ENCODE peak calls at places on chromosome 12, in eight cellular contexts. I is WERI-Rb-1, U is AG04450, C is PC-3, Z is HFFc6, T is neural progenitor cell, B is WTC11, P is A549. G is an unnamed sample.

GRCh38 chr12:39354955-39355354 is 88.0 kb downstream of the KIF21A start:
- DNase-seq in Z (no peak), C (peak), T (no peak), P (no peak), B (no peak), I (no peak), U (no peak), G (no peak)

GRCh38 chr12:49838973-49839633 is 3.8 kb downstream of the BCDIN3D start:
- DNase-seq in Z (peak), U (no peak), B (no peak), I (peak), P (peak), C (peak), T (peak), G (peak)

GRCh38 chr12:56247923-56248322 is 10.3 kb downstream of the ANKRD52 start:
- DNase-seq in Z (no peak), T (no peak), P (no peak), B (no peak), I (no peak), U (no peak), C (no peak), G (no peak)

GRCh38 chr12:44101470-44101869 is 265.6 kb downstream of the TMEM117 start:
- DNase-seq in I (no peak), Z (no peak), P (no peak), T (no peak), C (no peak), B (no peak), U (no peak), G (no peak)

GRCh38 chr12:49339464-49339861 is 2.5 kb upstream of the C1QL4 start:
- DNase-seq in P (no peak), C (no peak), Z (no peak), U (no peak), T (peak), B (peak), I (no peak), G (no peak)

GRCh38 chr12:26751179-26751578 is 81.8 kb downstream of the ITPR2 start:
- DNase-seq in T (no peak), B (no peak), I (no peak), Z (no peak), P (no peak), U (no peak), C (no peak), G (no peak)

GRCh38 chr12:102806110-102806509 is 110.9 kb downstream of the PAH start:
- DNase-seq in I (no peak), B (no peak), T (no peak), U (no peak), C (no peak), Z (no peak), P (no peak), G (no peak)

GRCh38 chr12:75712223-75712622 is 200.8 kb upstream of the KRR1 start:
- DNase-seq in U (no peak), I (no peak), P (no peak), B (no peak), Z (no peak), T (no peak), C (peak), G (no peak)

GRCh38 chr12:45731376-45731775 is 1.9 kb downstream of the ARID2 start:
- DNase-seq in B (no peak), P (no peak), C (peak), U (no peak), T (peak), I (no peak), Z (no peak), G (no peak)

GRCh38 chr12:20602671-20603402 is 92.3 kb upstream of the SLCO1C1 start:
- DNase-seq in B (no peak), T (no peak), U (no peak), Z (peak), I (no peak), C (peak), P (peak), G (no peak)

GRCh38 chr12:48972213-48973021 is 882 bp upstream of the WNT10B start:
- DNase-seq in T (no peak), C (no peak), B (no peak), I (no peak), Z (peak), U (no peak), P (no peak), G (peak)

GRCh38 chr12:96103067-96103650 is 67.8 kb upstream of the LTA4H start:
- DNase-seq in U (no peak), T (no peak), P (no peak), Z (no peak), B (no peak), C (no peak), I (no peak), G (no peak)

GRCh38 chr12:47078733-47079364 is 572 bp upstream of the PCED1B start:
- DNase-seq in I (no peak), T (peak), P (peak), Z (no peak), B (no peak), U (no peak), C (peak), G (peak)

GRCh38 chr12:92199846-92200576 is 54.4 kb upstream of the BTG1 start:
- DNase-seq in I (no peak), U (no peak), B (no peak), T (peak), Z (no peak), P (no peak), C (no peak), G (no peak)

DNA sequence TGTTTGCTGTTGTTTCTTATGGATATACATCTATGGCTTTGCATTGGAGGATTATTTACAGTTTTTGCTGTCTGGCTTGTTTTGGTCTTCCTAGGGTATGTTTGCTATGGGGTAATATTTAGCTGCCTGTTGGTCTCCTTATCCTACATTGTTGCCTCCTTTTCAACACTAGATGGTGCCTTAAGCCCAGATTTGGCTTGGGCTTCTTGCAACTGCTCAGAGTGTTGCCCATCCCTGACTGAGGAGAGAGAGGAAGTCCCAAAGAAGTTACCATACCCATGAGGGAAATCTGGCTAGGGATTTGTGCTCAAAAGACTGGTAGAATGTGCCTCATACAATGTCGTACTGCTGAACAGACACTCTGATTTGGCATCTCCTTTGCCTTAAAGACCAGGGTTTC is 94.6 kb upstream of the MUCL1 start:
- DNase-seq in Z (peak), T (peak), I (peak), B (peak), C (peak), U (no peak), P (no peak), G (peak)
- TF ChIP-seq CTCF in Z (peak), T (peak), I (peak), B (no peak), C (peak), U (peak), P (peak), G (peak)

GRCh38 chr12:89768586-89769482 is 60.2 kb upstream of the ATP2B1 start:
- DNase-seq in P (peak), I (no peak), U (peak), T (no peak), C (peak), Z (peak), B (no peak), G (no peak)

GRCh38 chr12:89765959-89766824 is 57.6 kb upstream of the ATP2B1 start:
- DNase-seq in I (no peak), U (no peak), B (no peak), T (no peak), P (no peak), Z (no peak), C (no peak), G (no peak)

GRCh38 chr12:89770391-89770790 is 61.8 kb upstream of the ATP2B1 start:
- DNase-seq in Z (no peak), P (no peak), B (no peak), I (no peak), U (no peak), C (peak), T (no peak), G (no peak)

GRCh38 chr12:89769483-89769818 is 60.8 kb upstream of the ATP2B1 start:
- DNase-seq in P (no peak), C (no peak), B (no peak), U (no peak), Z (no peak), T (no peak), I (peak), G (no peak)
- TF ChIP-seq CTCF in P (no peak), C (peak), B (no peak), U (peak), Z (peak), T (no peak), I (peak), G (no peak)

GRCh38 chr12:99619389-99620158 is 28.0 kb upstream of the GARIN6 start:
- DNase-seq in U (peak), B (peak), I (peak), Z (no peak), T (peak), C (peak), P (no peak), G (no peak)
- TF ChIP-seq CTCF in U (peak), B (peak), I (peak), Z (peak), T (peak), C (peak), P (no peak), G (peak)

GRCh38 chr12:6936378-6936638 is 7.3 kb upstream of the RNU7-1 start:
- DNase-seq in I (no peak), U (no peak), Z (no peak), T (no peak), P (no peak), C (no peak), B (no peak), G (no peak)

GRCh38 chr12:6936642-6937480 is 6.8 kb upstream of the RNU7-1 start:
- DNase-seq in U (no peak), I (no peak), Z (no peak), P (no peak), C (no peak), B (peak), T (no peak), G (peak)

GRCh38 chr12:6939187-6939540 is 4.5 kb upstream of the RNU7-1 start:
- DNase-seq in T (no peak), C (no peak), I (no peak), B (no peak), P (no peak), U (no peak), Z (no peak), G (no peak)

GRCh38 chr12:6937481-6938352 is 5.9 kb upstream of the RNU7-1 start:
- DNase-seq in C (peak), Z (peak), B (peak), U (peak), P (peak), T (peak), I (peak), G (peak)

DNA sequence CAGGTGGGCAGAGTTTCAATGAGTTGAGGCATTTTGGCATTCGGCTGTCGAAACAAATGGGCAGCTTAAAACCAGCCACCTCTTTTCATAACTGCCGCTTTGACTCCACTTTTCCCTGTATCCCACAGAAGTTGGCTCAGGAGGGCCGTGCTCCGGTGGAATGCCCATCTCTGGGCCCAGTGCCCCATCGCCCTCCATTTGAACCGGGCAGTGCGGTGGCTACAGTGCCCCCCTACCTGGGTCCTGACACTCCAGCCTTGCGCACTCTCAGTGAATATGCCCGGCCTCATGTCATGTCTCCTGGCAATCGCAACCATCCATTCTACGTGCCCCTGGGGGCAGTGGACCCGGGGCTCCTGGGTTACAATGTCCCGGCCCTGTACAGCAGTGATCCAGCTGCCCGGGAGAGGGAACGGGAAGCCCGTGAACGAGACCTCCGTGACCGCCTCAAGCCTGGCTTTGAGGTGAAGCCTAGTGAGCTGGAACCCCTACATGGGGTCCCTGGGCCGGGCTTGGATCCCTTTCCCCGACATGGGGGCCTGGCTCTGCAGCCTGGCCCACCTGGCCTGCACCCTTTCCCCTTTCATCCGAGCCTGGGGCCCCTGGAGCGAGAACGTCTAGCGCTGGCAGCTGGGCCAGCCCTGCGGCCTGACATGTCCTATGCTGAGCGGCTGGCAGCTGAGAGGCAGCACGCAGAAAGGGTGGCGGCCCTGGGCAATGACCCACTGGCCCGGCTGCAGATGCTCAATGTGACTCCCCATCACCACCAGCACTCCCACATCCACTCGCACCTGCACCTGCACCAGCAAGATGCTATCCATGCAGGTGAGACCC is 5.0 kb upstream of the RNU7-1 start:
- DNase-seq in B (no peak), P (no peak), Z (no peak), C (no peak), T (no peak), U (no peak), I (no peak), G (no peak)
- TF ChIP-seq CTCF in B (no peak), P (no peak), Z (peak), C (no peak), T (no peak), U (no peak), I (no peak), G (no peak)

DNA sequence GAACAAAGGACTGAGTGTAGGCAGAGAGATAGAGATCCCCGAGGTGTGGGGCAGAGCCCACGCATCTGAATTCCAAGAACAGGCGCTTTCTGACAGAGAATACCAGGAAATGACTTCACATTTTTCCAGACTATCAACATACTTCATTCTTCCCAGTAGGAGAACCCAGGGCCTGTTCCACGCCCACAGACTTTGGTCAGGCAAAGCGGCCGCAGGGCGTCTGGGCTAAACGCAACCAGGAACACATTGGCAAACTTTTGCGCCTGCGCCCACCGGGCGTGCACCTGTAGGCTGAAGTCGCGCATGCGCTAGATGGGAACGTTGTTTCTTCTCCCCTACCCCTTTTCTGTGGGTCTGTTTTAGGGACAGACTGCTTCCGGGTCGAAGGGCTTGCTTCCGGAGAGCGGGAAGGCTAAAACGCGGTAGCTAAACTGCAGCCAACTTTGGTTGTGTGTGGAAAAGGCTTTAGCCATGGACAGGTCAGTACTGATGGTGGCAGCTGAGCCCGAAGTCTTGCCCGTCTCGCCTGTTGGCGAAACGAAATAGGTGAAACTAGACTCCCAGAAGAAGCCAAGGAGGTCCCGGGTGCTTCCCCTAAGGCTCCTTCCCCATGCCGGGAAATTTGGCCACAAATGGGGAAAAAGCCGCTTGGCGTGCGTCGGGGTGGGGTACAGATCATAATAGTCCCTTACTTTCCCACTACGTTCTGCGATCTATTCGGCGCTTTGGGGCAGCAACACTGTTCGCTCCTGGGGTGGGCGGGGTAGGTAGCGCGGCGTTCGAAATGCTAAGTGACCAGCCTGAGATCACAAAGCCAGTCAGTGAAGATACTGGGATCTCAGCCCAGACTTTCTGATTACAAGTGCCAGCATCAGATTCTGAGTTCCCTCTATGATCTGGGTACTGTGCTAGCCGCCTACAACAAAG is at the start of gene NUP107:
- DNase-seq in T (peak), I (peak), U (peak), C (peak), Z (peak), B (peak), P (peak), G (peak)
- TF ChIP-seq CTCF in T (no peak), I (no peak), U (peak), C (no peak), Z (peak), B (no peak), P (no peak), G (no peak)

GRCh38 chr12:81257952-81258551 is 180.2 kb downstream of the ACSS3 start:
- DNase-seq in I (no peak), C (peak), T (peak), B (no peak), P (no peak), U (peak), Z (peak), G (no peak)
- TF ChIP-seq CTCF in I (peak), C (peak), T (peak), B (peak), P (peak), U (peak), Z (peak), G (peak)

GRCh38 chr12:15179672-15180071 is 41.5 kb downstream of the RERG start:
- DNase-seq in B (no peak), C (no peak), T (no peak), U (no peak), I (no peak), P (no peak), Z (no peak), G (no peak)
- TF ChIP-seq CTCF in B (no peak), C (no peak), T (no peak), U (no peak), I (no peak), P (no peak), Z (no peak), G (no peak)

GRCh38 chr12:111304642-111305071 is 64.2 kb downstream of the PHETA1 start:
- DNase-seq in I (peak), Z (no peak), B (peak), U (no peak), P (no peak), C (peak), T (peak), G (no peak)
- TF ChIP-seq CTCF in I (peak), Z (peak), B (peak), U (peak), P (peak), C (peak), T (peak), G (peak)